ENCODE peak calls at places on chromosome 16, in five cellular contexts. B is tibial artery, C is foreskin keratinocyte, N is mammary epithelial cell, S is WERI-Rb-1. T is an unnamed sample. For H3K27me3, the result is how much of the 10 kb centered on the place peaks cover.

GRCh38 chr16:50684823-50685455 is 3.8 kb upstream of the SNX20 start:
- DNase-seq in B (no peak), C (no peak), N (no peak), S (no peak), T (no peak)

GRCh38 chr16:74448990-74449389 is 27.7 kb upstream of the CLEC18B start:
- DNase-seq in B (peak), C (peak), N (peak), S (no peak), T (peak)

GRCh38 chr16:74577882-74578366 is 29.0 kb downstream of the GLG1 start:
- DNase-seq in B (no peak), C (no peak), N (peak), S (no peak), T (no peak)

GRCh38 chr16:4734730-4735575 is 616 bp downstream of the DNAAF8 start:
- DNase-seq in B (peak), C (peak), N (peak), S (peak), T (peak)

GRCh38 chr16:56244612-56245011 is 53.3 kb downstream of the GNAO1 start:
- DNase-seq in B (no peak), C (no peak), N (no peak), S (no peak), T (no peak)

GRCh38 chr16:81633147-81633619 is 145.9 kb upstream of the PLCG2 start:
- DNase-seq in B (no peak), C (no peak), N (no peak), S (peak), T (no peak)

GRCh38 chr16:76956801-76957200 is 234.2 kb upstream of the MON1B start:
- DNase-seq in B (no peak), C (no peak), N (no peak), S (no peak), T (no peak)

GRCh38 chr16:87926246-87927194 is 9.8 kb downstream of the CA5A start:
- DNase-seq in B (no peak), C (no peak), N (no peak), S (no peak), T (no peak)

GRCh38 chr16:30054959-30055553 is 10.5 kb upstream of the ALDOA start:
- DNase-seq in B (no peak), C (peak), N (peak), S (peak), T (no peak)

GRCh38 chr16:82542714-82543113 is 84.1 kb upstream of the CDH13 start:
- DNase-seq in B (no peak), C (no peak), N (no peak), S (no peak), T (no peak)

GRCh38 chr16:57724541-57724940 is 11.0 kb upstream of the KATNB1 start:
- DNase-seq in B (no peak), C (no peak), N (no peak), S (no peak), T (no peak)

GRCh38 chr16:87392823-87393679 is 915 bp downstream of the MAP1LC3B start:
- DNase-seq in B (peak), C (no peak), N (peak), S (no peak), T (peak)

GRCh38 chr16:64478258-64478906 is 643.5 kb downstream of the CDH11 start:
- DNase-seq in B (no peak), C (no peak), N (no peak), S (no peak), T (no peak)

GRCh38 chr16:27355610-27356009 is 41.8 kb downstream of the IL4R start:
- DNase-seq in B (no peak), C (no peak), N (no peak), S (peak), T (peak)

GRCh38 chr16:27273670-27274522 is 5.3 kb upstream of the NSMCE1 start:
- DNase-seq in B (no peak), C (no peak), N (no peak), S (no peak), T (no peak)

GRCh38 chr16:83661656-83662055 is 146.1 kb upstream of the HSBP1 start:
- DNase-seq in B (no peak), C (peak), N (peak), S (no peak), T (no peak)

GRCh38 chr16:71761097-71761496 is 36.6 kb upstream of the PHLPP2 start:
- DNase-seq in B (no peak), C (no peak), N (no peak), S (no peak), T (no peak)

GRCh38 chr16:31025344-31025743 is 8.0 kb upstream of the STX4 start:
- DNase-seq in B (no peak), C (no peak), N (no peak), S (no peak), T (no peak)

GRCh38 chr16:64321066-64321465 is 800.8 kb downstream of the CDH11 start:
- DNase-seq in B (no peak), C (no peak), N (no peak), S (no peak), T (no peak)

GRCh38 chr16:72092832-72093447 is 480 bp downstream of the TXNL4B start:
- DNase-seq in B (no peak), C (peak), N (peak), S (no peak), T (no peak)

GRCh38 chr16:86858501-86858900 is 280.2 kb downstream of the FOXL1 start:
- DNase-seq in B (no peak), C (no peak), N (no peak), S (no peak), T (no peak)

GRCh38 chr16:83344014-83344413 is 463.8 kb upstream of the HSBP1 start:
- DNase-seq in B (no peak), C (no peak), N (peak), S (no peak), T (no peak)

GRCh38 chr16:85523602-85524364 is 89.3 kb upstream of the GSE1 start:
- DNase-seq in B (no peak), C (no peak), N (no peak), S (no peak), T (no peak)

GRCh38 chr16:31872201-31872600 is 1.4 kb upstream of the ZNF267 start:
- DNase-seq in B (no peak), C (no peak), N (no peak), S (no peak), T (no peak)

GRCh38 chr16:22685162-22685830 is 128.7 kb upstream of the HS3ST2 start:
- DNase-seq in B (peak), C (no peak), N (no peak), S (no peak), T (peak)
- H3K27ac ChIP-seq in B (peak), C (no peak), N (no peak), S (no peak), T (no peak)

GRCh38 chr16:89169778-89170177 is 1.8 kb upstream of the CDH15 start:
- DNase-seq in B (no peak), C (no peak), N (no peak), S (no peak), T (no peak)

GRCh38 chr16:89170346-89171215 is 967 bp upstream of the CDH15 start:
- DNase-seq in B (no peak), C (no peak), N (no peak), S (peak), T (peak)

GRCh38 chr16:89172901-89173628 is 1.5 kb downstream of the CDH15 start:
- DNase-seq in B (no peak), C (no peak), N (no peak), S (peak), T (peak)

GRCh38 chr16:89172171-89172900 is 788 bp downstream of the CDH15 start:
- DNase-seq in B (no peak), C (no peak), N (no peak), S (no peak), T (no peak)

GRCh38 chr16:89171216-89172170 is at the start of gene CDH15:
- DNase-seq in B (peak), C (peak), N (peak), S (peak), T (peak)
- H3K27me3 ChIP-seq in B (under half), C (half or more), N (under half), S (under half), T (under half)

GRCh38 chr16:474420-475122 is 49.1 kb downstream of the RAB11FIP3 start:
- DNase-seq in B (no peak), C (no peak), N (no peak), S (no peak), T (no peak)
- H3K27ac ChIP-seq in B (no peak), C (no peak), N (no peak), S (no peak), T (no peak)

GRCh38 chr16:1916654-1916990 is 1.6 kb downstream of the HS3ST6 start:
- DNase-seq in B (no peak), C (no peak), N (no peak), S (no peak), T (no peak)

GRCh38 chr16:1914084-1914608 is 4.1 kb downstream of the HS3ST6 start:
- DNase-seq in B (no peak), C (no peak), N (no peak), S (no peak), T (no peak)

GRCh38 chr16:1915732-1916653 is 2.2 kb downstream of the HS3ST6 start:
- DNase-seq in B (no peak), C (no peak), N (no peak), S (no peak), T (no peak)

GRCh38 chr16:1913327-1914083 is 4.7 kb downstream of the HS3ST6 start:
- DNase-seq in B (no peak), C (no peak), N (peak), S (no peak), T (no peak)

DNA sequence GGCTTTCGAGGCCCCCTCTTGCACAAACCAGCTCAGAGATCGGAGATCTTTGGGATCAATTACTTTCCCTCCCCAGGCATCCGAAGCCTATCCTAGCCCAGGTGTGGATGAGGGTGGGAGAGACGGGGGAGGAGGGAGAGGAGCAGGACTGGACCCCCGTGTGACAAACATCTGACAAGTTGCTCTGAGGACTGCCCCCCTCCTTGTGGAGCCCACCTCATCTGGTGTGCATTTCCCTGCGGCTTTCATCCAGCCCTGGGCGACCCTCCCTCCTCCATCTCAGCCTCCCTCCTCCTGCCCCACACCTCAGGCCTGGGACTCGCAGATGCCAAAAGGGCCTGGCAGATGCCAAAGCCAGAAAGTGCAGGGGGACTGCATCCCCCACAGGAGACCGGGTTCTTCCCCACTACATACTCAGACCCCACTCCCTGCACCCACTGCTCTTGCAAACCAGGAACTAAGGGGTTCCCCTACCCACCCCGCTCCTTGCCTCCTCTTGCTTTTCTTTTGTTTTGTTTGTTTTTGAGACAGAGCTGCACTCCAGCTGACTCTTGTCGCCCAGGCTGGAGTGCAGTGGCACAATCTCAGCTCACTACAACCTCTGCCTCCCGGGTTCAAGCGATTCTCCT is 3.3 kb downstream of the HS3ST6 start:
- DNase-seq in B (no peak), C (no peak), N (no peak), S (no peak), T (no peak)
- H3K27me3 ChIP-seq in B (under half), C (half or more), N (under half), S (under half), T (half or more)

GRCh38 chr16:10579575-10579964 is 828 bp downstream of the EMP2 start:
- DNase-seq in B (no peak), C (no peak), N (peak), S (peak), T (no peak)

GRCh38 chr16:10578474-10579316 is 1.7 kb downstream of the EMP2 start:
- DNase-seq in B (no peak), C (no peak), N (peak), S (no peak), T (no peak)

GRCh38 chr16:10575506-10576130 is 4.8 kb downstream of the EMP2 start:
- DNase-seq in B (no peak), C (no peak), N (no peak), S (no peak), T (no peak)

GRCh38 chr16:10576390-10577304 is 3.8 kb downstream of the EMP2 start:
- DNase-seq in B (no peak), C (no peak), N (no peak), S (no peak), T (no peak)

GRCh38 chr16:10577305-10578202 is 2.8 kb downstream of the EMP2 start:
- DNase-seq in B (no peak), C (no peak), N (no peak), S (peak), T (peak)
- H3K27ac ChIP-seq in B (peak), C (no peak), N (no peak), S (no peak), T (peak)

GRCh38 chr16:66847533-66848057 is 3.4 kb downstream of the CA7 start:
- DNase-seq in B (no peak), C (no peak), N (no peak), S (no peak), T (no peak)
- H3K27me3 ChIP-seq in B (under half), C (half or more), N (under half), S (under half), T (under half)

DNA sequence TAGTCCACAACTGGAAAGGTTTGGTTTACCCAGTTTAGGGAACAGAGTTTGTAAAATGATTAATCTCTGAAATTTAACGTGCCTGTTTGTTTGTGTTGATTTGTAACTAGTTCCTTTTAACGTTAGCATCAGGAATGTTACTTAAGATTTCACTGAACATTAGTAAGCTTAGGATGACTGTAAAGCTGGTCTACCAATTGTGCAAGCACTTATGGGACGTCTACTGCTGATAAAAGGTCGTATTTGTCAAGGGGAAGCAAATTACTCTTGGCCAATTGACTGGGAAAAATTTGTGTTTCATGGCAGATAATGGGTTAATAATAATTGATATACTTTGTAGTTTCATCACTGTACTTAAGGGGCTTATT is 11.8 kb downstream of the METTL9 start:
- DNase-seq in B (no peak), C (no peak), N (no peak), S (no peak), T (no peak)
- H3K27ac ChIP-seq in B (no peak), C (no peak), N (no peak), S (peak), T (peak)

GRCh38 chr16:28504707-28505404 is 1.8 kb downstream of the IL27 start:
- DNase-seq in B (no peak), C (no peak), N (no peak), S (no peak), T (no peak)
- H3K27me3 ChIP-seq in B (under half), C (under half), N (under half), S (under half), T (under half)

GRCh38 chr16:14335297-14335696 is 264.2 kb downstream of the MRTFB start:
- DNase-seq in B (no peak), C (no peak), N (no peak), S (no peak), T (no peak)

GRCh38 chr16:14331020-14331419 is 259.9 kb downstream of the MRTFB start:
- DNase-seq in B (no peak), C (no peak), N (no peak), S (no peak), T (no peak)

GRCh38 chr16:14337303-14338191 is 266.4 kb downstream of the MRTFB start:
- DNase-seq in B (no peak), C (no peak), N (no peak), S (no peak), T (peak)

GRCh38 chr16:14333361-14333760 is 262.2 kb downstream of the MRTFB start:
- DNase-seq in B (no peak), C (no peak), N (no peak), S (no peak), T (no peak)

DNA sequence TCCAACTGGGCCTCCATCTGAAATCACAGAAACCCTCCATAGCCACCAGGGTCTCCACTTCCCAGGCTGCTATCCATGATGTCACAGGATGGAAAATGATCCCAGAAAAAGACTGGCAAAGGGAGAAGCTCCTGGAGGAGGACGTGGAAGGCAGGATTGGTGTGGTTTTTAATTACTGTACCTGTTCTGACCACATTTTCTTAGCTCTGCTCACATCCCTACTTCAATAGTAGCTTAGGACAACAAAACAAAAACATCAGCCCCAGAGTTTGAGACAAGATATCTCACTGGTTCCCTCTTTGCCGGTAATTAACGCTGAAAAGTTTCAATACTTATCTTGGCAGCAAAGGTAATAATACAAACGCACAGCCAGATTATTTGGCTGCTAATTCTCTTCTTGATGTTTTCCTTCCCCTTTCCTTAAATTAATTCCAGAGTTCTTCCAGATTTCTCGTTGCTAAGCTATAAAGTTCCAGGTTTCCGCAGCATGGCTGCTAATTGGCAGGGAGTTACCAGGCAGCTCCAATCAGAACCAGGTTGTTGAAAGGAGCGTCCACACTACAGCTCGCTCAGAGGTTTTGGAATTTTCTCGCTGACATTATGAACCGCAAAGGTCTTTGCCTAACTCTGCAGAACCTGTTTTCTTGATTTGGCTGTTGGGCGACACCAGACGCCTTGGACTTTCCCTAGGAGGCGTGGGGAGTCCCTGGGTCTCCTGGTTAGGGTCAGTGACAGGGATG is 263.4 kb downstream of the MRTFB start:
- DNase-seq in B (no peak), C (peak), N (peak), S (no peak), T (no peak)
- H3K27ac ChIP-seq in B (no peak), C (no peak), N (peak), S (no peak), T (peak)